ENCODE peak calls at places on chromosomes 16 and 17, in four cellular contexts. D, G, P and J are unnamed samples.

GRCh38 chr17:17971431-17972125 is 622 bp downstream of the TOM1L2 start:
- DNase-seq in G (peak; percentile 79), D (peak; percentile 47), P (no peak), J (no peak)

GRCh38 chr16:59593256-59593655 is 859.1 kb upstream of the GOT2 start:
- DNase-seq in G (no peak), P (peak; percentile 94), D (no peak), J (no peak)

GRCh38 chr17:39668141-39668924 is at the start of gene PNMT:
- DNase-seq in P (no peak), D (peak; percentile 83), G (peak; percentile 80), J (no peak)

GRCh38 chr16:11004957-11005610 is 60.7 kb downstream of the CLEC16A start:
- DNase-seq in D (no peak), P (peak; percentile 67), G (no peak), J (no peak)

GRCh38 chr17:6796017-6796886 is 20.2 kb downstream of the FBXO39 start:
- DNase-seq in P (no peak), G (no peak), D (no peak), J (no peak)

GRCh38 chr17:77437017-77437416 is 296.2 kb downstream of the SEC14L1 start:
- DNase-seq in D (no peak), G (no peak), P (no peak), J (no peak)

GRCh38 chr17:78748048-78748729 is 33.9 kb downstream of the CYTH1 start:
- DNase-seq in D (no peak), P (no peak), G (no peak), J (no peak)

GRCh38 chr17:44348234-44348987 is 3.3 kb downstream of the GRN start:
- DNase-seq in P (no peak), G (peak; percentile 65), D (no peak), J (no peak)

GRCh38 chr17:14301279-14301760 is 439 bp downstream of the HS3ST3B1 start:
- DNase-seq in P (no peak), G (no peak), D (peak; percentile 27), J (no peak)

GRCh38 chr17:44906987-44907681 is 7.9 kb upstream of the EFTUD2 start:
- DNase-seq in P (no peak), D (no peak), G (no peak), J (no peak)

GRCh38 chr17:82802141-82802540 is 37.7 kb downstream of the ZNF750 start:
- DNase-seq in P (no peak), D (no peak), G (no peak), J (no peak)

GRCh38 chr17:79244665-79245064 is 170.0 kb downstream of the ENGASE start:
- DNase-seq in D (no peak), G (no peak), P (no peak), J (no peak)

GRCh38 chr16:25093208-25094061 is 18.1 kb upstream of the LCMT1 start:
- DNase-seq in P (no peak), D (no peak), G (no peak), J (no peak)

GRCh38 chr16:77169650-77170236 is 21.2 kb upstream of the MON1B start:
- DNase-seq in G (no peak), D (peak; percentile 47), P (no peak), J (peak; percentile 12)

GRCh38 chr17:35898283-35899070 is 18.3 kb upstream of the CCL5 start:
- DNase-seq in P (no peak), G (no peak), D (peak; percentile 88), J (no peak)

GRCh38 chr16:88505405-88506082 is 52.5 kb downstream of the ZFPM1 start:
- DNase-seq in P (no peak), D (peak; percentile 88), G (peak; percentile 90), J (no peak)